ENCODE peak calls at places on chromosomes 5 and 9, in four cellular contexts. I is kidney epithelial cell, Q is left lung, L is fibroblast of pulmonary artery. W is an unnamed sample.

GRCh38 chr5:79020861-79021561 is 35.9 kb upstream of the ARSB start:
- DNase-seq in I (no peak), Q (peak; percentile 47), L (peak; percentile 86), W (peak; percentile 27)

GRCh38 chr9:132055756-132056155 is 23.9 kb downstream of the MED27 start:
- DNase-seq in I (no peak), Q (no peak), L (no peak), W (no peak)

GRCh38 chr5:104573979-104574709 is 1011.6 kb upstream of the NUDT12 start:
- DNase-seq in I (no peak), Q (no peak), L (no peak), W (no peak)

GRCh38 chr5:640461-641330 is 28.6 kb downstream of the CEP72 start:
- DNase-seq in I (no peak), Q (peak; percentile 26), L (no peak), W (no peak)

GRCh38 chr5:150358261-150359095 is 981 bp downstream of the TCOF1 start:
- DNase-seq in I (no peak), Q (no peak), L (peak; percentile 7), W (no peak)

GRCh38 chr5:168047669-168048111 is 243.8 kb upstream of the WWC1 start:
- DNase-seq in I (no peak), Q (no peak), L (no peak), W (no peak)

GRCh38 chr9:36401179-36401740 is 1.2 kb upstream of the RNF38 start:
- DNase-seq in I (no peak), Q (no peak), L (peak; percentile 74), W (peak; percentile 21)

GRCh38 chr9:108417726-108418125 is 438.1 kb downstream of the ACTL7B start:
- DNase-seq in I (no peak), Q (no peak), L (peak; percentile 12), W (no peak)

GRCh38 chr9:85344901-85345300 is 396.9 kb downstream of the AGTPBP1 start:
- DNase-seq in I (peak; percentile 47), Q (no peak), L (no peak), W (no peak)

GRCh38 chr5:137336565-137337120 is 162.5 kb downstream of the SPOCK1 start:
- DNase-seq in I (no peak), Q (no peak), L (no peak), W (no peak)

GRCh38 chr5:143576721-143577484 is 173.4 kb upstream of the NR3C1 start:
- DNase-seq in I (no peak), Q (no peak), L (peak; percentile 88), W (peak; percentile 89)

GRCh38 chr5:10491673-10492026 is 50.0 kb downstream of the ROPN1L start:
- DNase-seq in I (no peak), Q (no peak), L (no peak), W (no peak)

GRCh38 chr9:130662099-130662926 is 2.1 kb upstream of the PRDM12 start:
- DNase-seq in I (no peak), Q (no peak), L (no peak), W (no peak)

GRCh38 chr9:127722055-127722454 is 6.2 kb downstream of the TTC16 start:
- DNase-seq in I (no peak), Q (no peak), L (no peak), W (no peak)

GRCh38 chr5:154849791-154850201 is 607 bp downstream of the FAXDC2 start:
- DNase-seq in I (no peak), Q (no peak), L (peak; percentile 89), W (no peak)

GRCh38 chr5:26148569-26149107 is 889.7 kb downstream of the CDH9 start:
- DNase-seq in I (no peak), Q (no peak), L (no peak), W (no peak)

GRCh38 chr9:89317282-89317681 is 1.0 kb upstream of the SECISBP2 start:
- DNase-seq in I (no peak), Q (no peak), L (no peak), W (no peak)

GRCh38 chr5:104456122-104456521 is 893.5 kb upstream of the NUDT12 start:
- DNase-seq in I (no peak), Q (no peak), L (no peak), W (no peak)

GRCh38 chr5:176817864-176818377 is 7.6 kb downstream of the UNC5A start:
- DNase-seq in I (no peak), Q (no peak), L (peak; percentile 14), W (no peak)
- H3K4me3 ChIP-seq in I (peak overlapping the region; percentile 45), Q (peak overlapping the region; percentile 14), L (peak overlapping the region; percentile 19), W (peak overlapping the region; percentile 33)

GRCh38 chr9:69649566-69650260 is 22.5 kb downstream of the APBA1 start:
- DNase-seq in I (no peak), Q (no peak), L (peak; percentile 13), W (no peak)

GRCh38 chr9:69643098-69643497 is 29.1 kb downstream of the APBA1 start:
- DNase-seq in I (no peak), Q (no peak), L (no peak), W (no peak)

GRCh38 chr9:69647804-69648203 is 24.4 kb downstream of the APBA1 start:
- DNase-seq in I (no peak), Q (no peak), L (no peak), W (no peak)

DNA sequence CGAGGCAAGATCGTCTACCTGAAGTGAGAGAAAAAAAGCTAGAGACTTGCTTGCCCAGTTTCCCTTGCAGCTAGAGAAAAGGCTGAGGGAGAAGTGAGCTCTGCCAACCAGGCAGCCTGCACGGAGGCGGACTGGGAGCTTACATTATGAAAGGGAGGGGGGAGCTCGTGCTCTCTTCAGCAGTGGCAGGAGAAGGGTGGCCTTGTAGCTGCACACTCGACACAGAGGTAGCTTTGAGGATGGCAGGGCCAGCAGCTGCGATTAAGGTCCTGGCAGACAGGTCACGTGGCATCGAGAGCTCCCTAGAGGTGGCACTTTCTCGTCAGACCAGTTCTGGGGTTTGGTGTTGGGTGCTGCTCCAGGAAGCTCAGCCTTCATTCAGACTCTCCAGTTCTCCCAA is 26.7 kb downstream of the APBA1 start:
- DNase-seq in I (no peak), Q (peak; percentile 86), L (no peak), W (no peak)
- H3K4me3 ChIP-seq in I (no peak overlapping the region), Q (no peak overlapping the region), L (no peak overlapping the region), W (no peak overlapping the region)

DNA sequence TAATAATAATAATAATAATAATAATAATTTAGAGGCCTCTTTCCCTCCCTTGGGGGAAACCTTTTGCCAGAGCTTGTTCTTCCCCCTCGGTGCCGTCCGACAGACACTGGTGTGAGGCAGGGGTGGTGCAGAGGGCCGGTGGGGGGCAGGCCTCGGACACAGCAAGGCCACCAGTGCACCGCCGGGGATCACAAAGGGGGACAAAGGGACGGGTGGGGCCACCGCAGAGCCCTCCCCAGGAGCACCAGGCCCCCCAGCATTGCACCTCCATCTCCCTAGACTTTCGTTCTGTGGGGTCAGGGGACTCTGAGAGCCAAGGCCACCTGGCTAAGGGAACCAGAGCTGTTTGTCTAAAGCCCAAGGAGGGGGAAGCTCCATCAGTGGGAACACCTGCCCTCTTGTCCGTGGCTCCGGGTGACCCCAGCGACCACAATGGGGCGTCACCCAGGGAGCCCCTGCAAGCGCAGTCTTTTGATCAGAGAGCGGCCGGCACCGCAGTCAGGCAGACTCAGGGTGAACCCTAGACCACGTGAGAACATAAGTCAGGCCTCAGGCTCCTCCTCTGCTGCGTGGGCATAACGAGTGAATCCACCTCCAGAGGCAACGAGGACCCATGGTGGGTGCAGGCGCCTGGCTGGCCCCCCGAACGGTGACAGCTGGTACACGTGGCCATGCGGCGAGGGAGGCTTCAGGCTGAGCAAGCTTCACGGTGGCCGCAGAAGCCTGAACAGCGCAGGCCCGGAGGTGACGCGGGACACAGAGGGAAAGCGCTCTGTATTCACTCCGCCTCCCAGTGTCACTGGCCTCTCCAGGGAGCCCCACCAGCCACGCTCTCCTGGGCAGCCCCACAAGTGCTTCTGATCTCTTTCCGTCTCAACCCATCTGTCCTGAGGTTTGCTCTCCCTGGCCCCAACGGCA is 12.0 kb upstream of the QSOX2 start:
- DNase-seq in I (no peak), Q (no peak), L (no peak), W (no peak)
- H3K4me3 ChIP-seq in I (no peak overlapping the region), Q (no peak overlapping the region), L (no peak overlapping the region), W (no peak overlapping the region)

GRCh38 chr9:80952523-80952922 is 736.8 kb downstream of the TLE1 start:
- DNase-seq in I (no peak), Q (no peak), L (no peak), W (no peak)

GRCh38 chr9:80954521-80954920 is 734.8 kb downstream of the TLE1 start:
- DNase-seq in I (no peak), Q (no peak), L (peak; percentile 9), W (no peak)

DNA sequence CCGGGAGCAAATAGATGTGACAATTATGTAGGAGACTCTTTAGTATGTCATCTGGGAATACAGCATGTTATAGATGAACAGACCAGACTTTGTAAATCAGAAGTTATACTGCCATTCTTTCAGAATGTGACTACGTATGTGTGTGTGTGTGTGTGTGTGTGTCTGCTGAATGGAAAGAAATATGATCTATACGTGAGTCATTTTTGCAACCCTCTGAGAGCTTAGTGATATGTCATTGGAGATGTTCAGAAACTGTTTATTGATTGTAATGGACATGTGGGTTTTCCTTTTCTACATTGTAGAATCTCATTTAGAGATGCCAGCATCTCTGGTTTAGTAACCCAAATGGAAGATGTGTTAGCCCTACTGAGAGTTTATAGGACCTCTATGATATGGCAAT is 731.5 kb downstream of the TLE1 start:
- DNase-seq in I (no peak), Q (no peak), L (no peak), W (no peak)
- H3K4me3 ChIP-seq in I (no peak overlapping the region), Q (no peak overlapping the region), L (no peak overlapping the region), W (no peak overlapping the region)

W was measured in retinal pigment epithelial cell.